ENCODE peak calls at places on chromosome 9, in six cellular contexts. A is A549, P is AG08395, V is NCI-H510A treated with DMSO at 0.1 percent for 48 hours, K is mesothelial cell of epicardium, O is NCI-H1092. W is an unnamed sample.

GRCh38 chr9:122261469-122261881 is 3.2 kb downstream of the RBM18 start:
- DNase-seq in O (no peak), V (peak), K (no peak), A (no peak), P (peak), W (no peak)

GRCh38 chr9:2157277-2158105 is 142.3 kb downstream of the SMARCA2 start:
- DNase-seq in V (no peak), P (peak), A (peak), K (no peak), O (no peak), W (no peak)

GRCh38 chr9:15306068-15306756 is 804 bp downstream of the TTC39B start:
- DNase-seq in K (peak), O (peak), P (peak), A (no peak), V (peak), W (peak)

GRCh38 chr9:134293576-134294227 is 32.6 kb upstream of the RXRA start:
- DNase-seq in O (no peak), P (peak), V (no peak), K (no peak), A (no peak), W (no peak)

GRCh38 chr9:137146527-137146918 is 7.6 kb downstream of the GRIN1 start:
- DNase-seq in V (no peak), P (no peak), A (no peak), O (no peak), K (no peak), W (no peak)

GRCh38 chr9:117734082-117734481 is 29.9 kb downstream of the TLR4 start:
- DNase-seq in A (no peak), V (no peak), K (no peak), O (no peak), P (no peak), W (no peak)

GRCh38 chr9:2047916-2048315 is 32.8 kb downstream of the SMARCA2 start:
- DNase-seq in V (no peak), A (no peak), O (no peak), K (no peak), P (no peak), W (no peak)

GRCh38 chr9:14661421-14662059 is 31.7 kb downstream of the ZDHHC21 start:
- DNase-seq in K (no peak), A (no peak), P (peak), O (peak), V (peak), W (no peak)

GRCh38 chr9:126328415-126328814 is 1.8 kb downstream of the MVB12B start:
- DNase-seq in O (no peak), V (no peak), K (no peak), A (no peak), P (no peak), W (no peak)

GRCh38 chr9:114031948-114032688 is 46.0 kb downstream of the AMBP start:
- DNase-seq in O (no peak), V (no peak), K (no peak), P (no peak), A (no peak), W (no peak)

GRCh38 chr9:16031971-16032370 is 479.1 kb downstream of the CCDC171 start:
- DNase-seq in O (no peak), K (no peak), P (no peak), A (no peak), V (no peak), W (no peak)

GRCh38 chr9:27184556-27185351 is 75.7 kb downstream of the TEK start:
- DNase-seq in V (no peak), A (no peak), O (no peak), P (no peak), K (no peak), W (no peak)

GRCh38 chr9:7237473-7238243 is 479.9 kb downstream of the KDM4C start:
- DNase-seq in P (peak), O (no peak), K (no peak), A (no peak), V (peak), W (no peak)

GRCh38 chr9:131884222-131884621 is 144.3 kb upstream of the RAPGEF1 start:
- DNase-seq in K (no peak), A (no peak), V (no peak), O (no peak), P (no peak), W (no peak)

GRCh38 chr9:124307379-124308030 is 49.8 kb downstream of the NEK6 start:
- DNase-seq in O (no peak), P (no peak), V (no peak), A (no peak), K (no peak), W (no peak)

GRCh38 chr9:95246547-95246946 is 71.0 kb downstream of the FANCC start:
- DNase-seq in A (no peak), K (no peak), V (no peak), O (no peak), P (no peak), W (no peak)

GRCh38 chr9:94937214-94937903 is 210.9 kb downstream of the AOPEP start:
- DNase-seq in O (no peak), P (peak), V (no peak), A (peak), K (no peak), W (no peak)

GRCh38 chr9:75360258-75360657 is 271.9 kb downstream of the OSTF1 start:
- DNase-seq in V (no peak), K (no peak), P (no peak), A (no peak), O (no peak), W (no peak)

GRCh38 chr9:34347800-34348158 is 18.4 kb downstream of the NUDT2 start:
- DNase-seq in P (no peak), A (no peak), K (no peak), V (no peak), O (no peak), W (no peak)

GRCh38 chr9:12996971-12997370 is 222.2 kb downstream of the LURAP1L start:
- DNase-seq in O (no peak), A (no peak), V (no peak), K (no peak), P (no peak), W (no peak)

GRCh38 chr9:128203842-128204551 is 818 bp downstream of the DNM1 start:
- DNase-seq in K (no peak), A (peak), P (peak), V (peak), O (peak), W (peak)

GRCh38 chr9:36158122-36158521 is 11.1 kb upstream of the CCIN start:
- DNase-seq in K (no peak), O (no peak), A (no peak), V (no peak), P (no peak), W (no peak)

GRCh38 chr9:127578952-127579853 is 32.9 kb upstream of the STXBP1 start:
- DNase-seq in K (no peak), P (peak), V (peak), A (peak), O (peak), W (no peak)

GRCh38 chr9:132000659-132001058 is 79.0 kb downstream of the MED27 start:
- DNase-seq in P (no peak), V (no peak), K (no peak), A (no peak), O (no peak), W (no peak)

W was measured in H1.